ENCODE peak calls at places on chromosomes 6 and 20, in five cellular contexts. V is stomach, D is psoas muscle, C is transverse colon, G is A549. Q is an unnamed sample.

GRCh38 chr20:22232473-22232872 is 351.9 kb downstream of the FOXA2 start:
- DNase-seq in V (no peak), D (no peak), C (no peak), G (no peak), Q (no peak)

GRCh38 chr6:36979343-36979742 is 6.7 kb downstream of the MTCH1 start:
- DNase-seq in V (peak; percentile 57), D (no peak), C (peak; percentile 45), G (no peak), Q (no peak)

GRCh38 chr6:139762587-139763031 is 388.2 kb upstream of the CITED2 start:
- DNase-seq in V (no peak), D (no peak), C (no peak), G (no peak), Q (no peak)

GRCh38 chr6:36676142-36677058 is 2.1 kb upstream of the CDKN1A start:
- DNase-seq in V (no peak), D (no peak), C (no peak), G (no peak), Q (no peak)

GRCh38 chr6:31042801-31043200 is 32.5 kb downstream of the MUC22 start:
- DNase-seq in V (peak; percentile 73), D (peak; percentile 23), C (peak; percentile 26), G (peak; percentile 49), Q (no peak)

GRCh38 chr6:113181164-113181563 is 676.0 kb upstream of the MARCKS start:
- DNase-seq in V (no peak), D (no peak), C (no peak), G (no peak), Q (no peak)

GRCh38 chr6:41581381-41581991 is 35.3 kb downstream of the FOXP4 start:
- DNase-seq in V (no peak), D (peak; percentile 59), C (no peak), G (peak; percentile 82), Q (no peak)

GRCh38 chr6:68638225-68638900 is 3.3 kb downstream of the ADGRB3 start:
- DNase-seq in V (peak; percentile 36), D (peak; percentile 23), C (peak; percentile 23), G (peak; percentile 9), Q (no peak)

GRCh38 chr6:143941852-143942627 is 66.0 kb downstream of the PLAGL1 start:
- DNase-seq in V (peak; percentile 52), D (peak; percentile 26), C (peak; percentile 69), G (peak; percentile 44), Q (no peak)

GRCh38 chr6:78942451-78942850 is 75.1 kb downstream of the IRAK1BP1 start:
- DNase-seq in V (no peak), D (no peak), C (no peak), G (no peak), Q (no peak)

GRCh38 chr20:37850724-37851123 is 52.2 kb upstream of the VSTM2L start:
- DNase-seq in V (no peak), D (no peak), C (no peak), G (no peak), Q (no peak)

GRCh38 chr6:78483546-78483945 is 383.8 kb upstream of the IRAK1BP1 start:
- DNase-seq in V (no peak), D (no peak), C (no peak), G (no peak), Q (no peak)

GRCh38 chr6:7098974-7099373 is 8.8 kb upstream of the RREB1 start:
- DNase-seq in V (no peak), D (no peak), C (no peak), G (no peak), Q (no peak)

GRCh38 chr6:7939186-7939863 is 28.7 kb upstream of the TXNDC5 start:
- DNase-seq in V (no peak), D (no peak), C (no peak), G (no peak), Q (no peak)

GRCh38 chr20:41058007-41058673 is 29.5 kb downstream of the TOP1 start:
- DNase-seq in V (no peak), D (no peak), C (no peak), G (no peak), Q (no peak)

GRCh38 chr20:17499041-17499440 is 32.1 kb downstream of the BFSP1 start:
- DNase-seq in V (no peak), D (no peak), C (no peak), G (no peak), Q (no peak)

GRCh38 chr6:4939241-4939640 is 64.6 kb downstream of the RPP40 start:
- DNase-seq in V (no peak), D (no peak), C (no peak), G (no peak), Q (no peak)

GRCh38 chr6:73240730-73241129 is 15.4 kb upstream of the KHDC1L start:
- DNase-seq in V (no peak), D (no peak), C (no peak), G (no peak), Q (no peak)

GRCh38 chr6:116572162-116572561 is 858 bp downstream of the RWDD1 start:
- DNase-seq in V (peak; percentile 34), D (peak; percentile 18), C (peak; percentile 37), G (peak; percentile 18), Q (no peak)

GRCh38 chr6:1499798-1500197 is 109.9 kb upstream of the FOXC1 start:
- DNase-seq in V (no peak), D (no peak), C (no peak), G (no peak), Q (no peak)

GRCh38 chr20:41436679-41437078 is 70.1 kb upstream of the EMILIN3 start:
- DNase-seq in V (no peak), D (no peak), C (no peak), G (no peak), Q (no peak)

GRCh38 chr6:152167639-152168603 is 360.4 kb downstream of the ESR1 start:
- DNase-seq in V (no peak), D (no peak), C (no peak), G (no peak), Q (no peak)

GRCh38 chr20:40943591-40943990 is 85.0 kb upstream of the TOP1 start:
- DNase-seq in V (no peak), D (no peak), C (no peak), G (no peak), Q (no peak)

GRCh38 chr6:148263961-148264360 is 78.7 kb upstream of the SASH1 start:
- DNase-seq in V (no peak), D (no peak), C (no peak), G (no peak), Q (no peak)

GRCh38 chr6:113879186-113880096 is 22.3 kb downstream of the MARCKS start:
- DNase-seq in V (peak; percentile 54), D (no peak), C (peak; percentile 63), G (peak; percentile 48), Q (peak; percentile 62)

DNA sequence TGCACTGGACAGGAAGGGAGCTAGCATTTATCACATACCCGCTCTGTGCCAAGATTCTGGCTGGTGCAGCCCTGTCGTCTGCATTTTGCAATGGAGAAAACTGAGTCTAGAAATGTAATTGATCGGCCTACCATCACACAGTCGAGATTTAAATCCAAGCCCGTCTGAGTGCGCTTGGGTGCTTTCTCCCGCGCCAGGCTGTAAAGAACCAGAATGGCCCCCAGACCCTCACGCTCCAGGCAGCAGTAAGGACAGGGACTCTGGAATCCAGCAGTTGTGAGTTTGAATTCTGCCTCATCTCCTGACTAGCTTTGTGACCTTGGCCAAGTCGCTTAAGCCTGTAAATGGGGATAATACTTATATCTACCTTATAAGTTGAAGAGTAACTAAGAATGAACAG is 10.8 kb downstream of the DYNLRB1 start:
- DNase-seq in V (no peak), D (no peak), C (no peak), G (no peak), Q (no peak)
- H3K27ac ChIP-seq in V (peak overlapping the region; percentile 79), D (peak overlapping the region; percentile 79), C (peak overlapping the region; percentile 91), G (peak overlapping the region; percentile 83), Q (peak overlapping the region; percentile 80)

DNA sequence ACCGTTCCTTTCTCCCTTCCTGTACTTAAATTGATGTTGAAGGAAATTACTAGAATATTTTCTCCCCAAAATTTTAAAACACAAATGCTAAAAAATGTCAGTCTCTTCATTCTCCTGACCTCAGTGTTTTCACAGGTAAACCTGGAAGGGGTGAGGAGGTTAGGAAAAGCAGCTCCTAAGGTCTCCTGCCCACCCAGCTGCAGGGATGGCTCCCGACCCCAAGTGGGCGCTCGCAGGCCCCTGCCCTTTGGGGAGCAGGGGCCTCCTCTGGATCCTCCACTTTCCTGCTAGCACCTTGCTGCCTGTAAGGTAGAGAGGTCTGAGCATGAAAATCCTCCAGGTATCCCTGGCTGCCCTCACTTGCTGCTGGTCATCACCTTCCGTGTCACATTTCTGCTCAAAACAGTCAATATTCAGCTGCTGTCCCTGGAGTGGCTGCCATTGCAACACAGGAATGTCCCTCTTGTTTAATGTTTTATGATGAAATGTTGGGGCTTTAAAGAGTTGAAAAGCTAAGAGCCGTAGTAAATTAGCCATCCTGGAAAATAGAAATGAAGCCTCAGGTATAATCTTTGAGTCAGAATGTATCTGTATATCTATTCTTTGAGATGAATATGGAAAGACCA is 10.9 kb upstream of the HSP90AB1 start:
- DNase-seq in V (no peak), D (no peak), C (no peak), G (no peak), Q (no peak)
- H3K4me1 ChIP-seq in V (peaks cover 77% of the 10 kb centered on the region), D (peaks cover 41% of the 10 kb centered on the region), C (peaks cover 32% of the 10 kb centered on the region), G (peaks cover 39% of the 10 kb centered on the region), Q (peaks cover 52% of the 10 kb centered on the region)

GRCh38 chr6:33634203-33634727 is 13.1 kb downstream of the ITPR3 start:
- DNase-seq in V (peak; percentile 73), D (no peak), C (no peak), G (peak; percentile 18), Q (no peak)

GRCh38 chr6:33633462-33634158 is 12.5 kb downstream of the ITPR3 start:
- DNase-seq in V (peak; percentile 84), D (peak; percentile 80), C (peak; percentile 84), G (peak; percentile 35), Q (no peak)

GRCh38 chr6:33636655-33637054 is 15.5 kb downstream of the ITPR3 start:
- DNase-seq in V (no peak), D (no peak), C (no peak), G (no peak), Q (no peak)

GRCh38 chr6:33633084-33633461 is 12.0 kb downstream of the ITPR3 start:
- DNase-seq in V (no peak), D (no peak), C (no peak), G (no peak), Q (no peak)

GRCh38 chr6:33634986-33635385 is 13.9 kb downstream of the ITPR3 start:
- DNase-seq in V (no peak), D (no peak), C (no peak), G (no peak), Q (no peak)
- H3K27ac ChIP-seq in V (peak overlapping the region; percentile 76), D (no peak overlapping the region), C (no peak overlapping the region), G (no peak overlapping the region), Q (no peak overlapping the region)

DNA sequence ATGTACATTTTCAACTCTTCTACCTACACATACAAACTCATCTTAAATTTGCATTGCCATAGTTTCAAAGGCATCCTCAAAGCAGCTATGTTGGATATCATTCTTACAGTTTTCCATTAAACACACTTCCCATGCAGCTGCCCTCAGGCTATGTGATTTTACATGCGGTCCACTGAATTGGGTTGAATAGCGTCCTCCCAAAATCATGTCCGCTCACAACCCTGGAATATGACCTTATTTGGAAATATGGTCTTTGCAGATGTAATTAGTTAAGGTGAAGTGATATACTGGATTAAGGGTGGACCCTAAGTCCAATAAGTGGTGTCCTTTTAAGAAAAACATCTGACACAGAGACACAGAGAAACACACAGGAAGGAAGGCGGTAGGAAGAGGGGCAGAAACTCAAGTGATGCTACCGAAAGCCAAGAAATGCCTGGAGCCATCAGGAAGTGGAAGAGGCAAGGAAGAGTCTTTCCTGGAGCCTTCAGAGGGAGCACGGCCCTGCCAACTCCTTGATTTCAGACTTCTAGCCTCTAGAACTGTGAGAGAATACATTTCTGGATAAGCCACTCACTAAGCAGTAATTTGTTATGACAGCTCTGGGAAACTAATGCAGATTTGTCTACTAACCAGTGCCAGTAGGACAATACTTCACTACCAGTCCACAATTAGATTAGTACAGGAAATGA is 42.6 kb upstream of the NHSL1 start:
- DNase-seq in V (no peak), D (no peak), C (no peak), G (no peak), Q (no peak)
- H3K4me1 ChIP-seq in V (peaks cover 82% of the 10 kb centered on the region), D (no peaks in the 10 kb centered on the region), C (peaks cover 7% of the 10 kb centered on the region), G (peaks cover 27% of the 10 kb centered on the region), Q (no peaks in the 10 kb centered on the region)

GRCh38 chr6:91243436-91243835 is 656.6 kb upstream of the MAP3K7 start:
- DNase-seq in V (no peak), D (no peak), C (no peak), G (no peak), Q (no peak)
- H3K27ac ChIP-seq in V (no peak overlapping the region), D (no peak overlapping the region), C (no peak overlapping the region), G (no peak overlapping the region), Q (no peak overlapping the region)

Q was measured in right atrium auricular region.